ENCODE peak calls at places on chromosomes 16 and 17, in seven cellular contexts. C is T-helper 1 cell; T is stimulated activated CD4-positive, alpha-beta T cell treated with anti-CD3 and anti-CD28 coated beads, Interleukin-12 subunit alpha, Interleukin-12 subunit beta, amount 100 ng/mL, for 4 hours; Q is heart right ventricle; G is stromal cell of bone marrow; B is cerebellum; V is CD8-positive, alpha-beta memory T cell. K is an unnamed sample.

GRCh38 chr17:56269509-56269908 is 116.2 kb downstream of the ANKFN1 start:
- DNase-seq in G (no peak), Q (no peak), B (no peak), T (no peak), C (no peak), V (no peak), K (peak; percentile 68)

GRCh38 chr16:17552351-17552750 is 81.6 kb upstream of the XYLT1 start:
- DNase-seq in B (no peak), G (no peak), Q (no peak), V (no peak), C (no peak), T (no peak), K (no peak)

GRCh38 chr17:35170968-35171771 is 23.0 kb downstream of the SLC35G3 start:
- DNase-seq in V (peak; percentile 70), B (no peak), C (no peak), G (peak; percentile 15), T (no peak), Q (no peak), K (no peak)

GRCh38 chr17:56020369-56020768 is 132.9 kb upstream of the ANKFN1 start:
- DNase-seq in B (no peak), V (no peak), Q (no peak), C (no peak), T (no peak), G (no peak), K (no peak)

GRCh38 chr16:86723699-86724098 is 145.3 kb downstream of the FOXL1 start:
- DNase-seq in V (no peak), B (no peak), G (no peak), Q (no peak), T (no peak), C (no peak), K (no peak)

GRCh38 chr16:70695351-70696070 is 9.7 kb upstream of the MTSS2 start:
- DNase-seq in V (peak; percentile 41), T (no peak), C (no peak), B (no peak), Q (peak; percentile 64), G (no peak), K (no peak)

GRCh38 chr17:74453665-74454196 is 12.7 kb upstream of the CD300A start:
- DNase-seq in B (peak; percentile 90), Q (no peak), C (peak; percentile 67), V (no peak), G (peak; percentile 35), T (peak; percentile 71), K (no peak)

GRCh38 chr17:75843577-75844529 is at the start of gene UNC13D:
- DNase-seq in B (no peak), Q (no peak), V (peak; percentile 75), G (no peak), T (peak; percentile 53), C (peak; percentile 53), K (no peak)

GRCh38 chr17:37276475-37276874 is 99.3 kb upstream of the C17orf78 start:
- DNase-seq in G (no peak), Q (no peak), T (no peak), C (no peak), B (no peak), V (no peak), K (no peak)

GRCh38 chr17:3535253-3535995 is 22.2 kb downstream of the TRPV3 start:
- DNase-seq in B (peak; percentile 77), C (peak; percentile 37), Q (peak; percentile 44), T (peak; percentile 54), G (peak; percentile 53), V (peak; percentile 54), K (peak; percentile 28)

GRCh38 chr16:72475688-72476087 is 303.7 kb upstream of the PMFBP1 start:
- DNase-seq in T (no peak), G (no peak), Q (no peak), C (no peak), V (no peak), B (no peak), K (no peak)

GRCh38 chr17:28738680-28739384 is 5.0 kb upstream of the TRAF4 start:
- DNase-seq in T (peak; percentile 59), C (peak; percentile 39), B (no peak), G (no peak), V (peak; percentile 47), Q (no peak), K (no peak)

GRCh38 chr17:75288784-75289121 is 480 bp downstream of the SLC25A19 start:
- DNase-seq in C (no peak), T (peak; percentile 46), V (no peak), G (no peak), Q (no peak), B (no peak), K (no peak)

GRCh38 chr16:46972429-46972970 is 974 bp downstream of the DNAJA2 start:
- DNase-seq in C (no peak), G (no peak), T (no peak), B (peak; percentile 41), Q (no peak), V (peak; percentile 55), K (no peak)

GRCh38 chr17:1727258-1727789 is 2.8 kb downstream of the WDR81 start:
- DNase-seq in C (no peak), B (no peak), Q (no peak), G (no peak), V (no peak), T (no peak), K (no peak)

GRCh38 chr16:15533386-15533785 is 99.0 kb downstream of the BMERB1 start:
- DNase-seq in G (no peak), Q (no peak), B (no peak), C (no peak), V (no peak), T (no peak), K (no peak)

GRCh38 chr17:70989301-70989700 is 820.0 kb downstream of the KCNJ2 start:
- DNase-seq in Q (no peak), B (no peak), G (no peak), C (no peak), V (no peak), T (no peak), K (no peak)

GRCh38 chr16:46688101-46688656 is 799 bp downstream of the VPS35 start:
- DNase-seq in Q (peak; percentile 31), B (no peak), G (no peak), V (no peak), C (no peak), T (no peak), K (no peak)

GRCh38 chr17:57995076-57995956 is 7.3 kb upstream of the VEZF1 start:
- DNase-seq in Q (peak; percentile 76), T (peak; percentile 34), V (peak; percentile 49), G (peak; percentile 71), B (peak; percentile 39), C (peak; percentile 11), K (peak; percentile 50)

GRCh38 chr17:82415786-82416185 is 2.4 kb upstream of the HEXD start:
- DNase-seq in T (no peak), G (no peak), Q (no peak), B (no peak), V (no peak), C (no peak), K (no peak)

GRCh38 chr16:67199011-67199807 is at the start of gene ELMO3:
- DNase-seq in V (no peak), Q (no peak), T (no peak), G (no peak), B (peak; percentile 30), C (no peak), K (no peak)

GRCh38 chr17:50051082-50051576 is 4.8 kb upstream of the ITGA3 start:
- DNase-seq in B (no peak), V (no peak), Q (no peak), C (no peak), G (no peak), T (peak; percentile 50), K (no peak)

GRCh38 chr16:11603331-11603750 is 16.6 kb upstream of the LITAF start:
- DNase-seq in T (no peak), V (no peak), B (no peak), Q (peak; percentile 70), C (no peak), G (no peak), K (no peak)

GRCh38 chr17:54899201-54899600 is 1.5 kb upstream of the TOM1L1 start:
- DNase-seq in V (no peak), B (no peak), T (no peak), Q (no peak), C (no peak), G (no peak), K (no peak)

GRCh38 chr16:15988268-15989013 is 39.0 kb downstream of the ABCC1 start:
- DNase-seq in B (no peak), T (no peak), Q (no peak), G (no peak), C (no peak), V (no peak), K (no peak)

GRCh38 chr17:2459917-2460271 is 51.8 kb downstream of the METTL16 start:
- DNase-seq in T (no peak), C (no peak), Q (no peak), V (no peak), G (no peak), B (no peak), K (no peak)

GRCh38 chr17:31251618-31252328 is 45.3 kb downstream of the OMG start:
- DNase-seq in C (no peak), T (no peak), B (no peak), G (no peak), V (no peak), Q (no peak), K (no peak)